ENCODE peak calls at places on chromosomes 1 and 21, in seven cellular contexts. Q is hepatic stellate cell; W is dorsolateral prefrontal cortex; I is mammary epithelial cell; G is GM04504; O is naive thymus-derived CD8-positive, alpha-beta T cell; S is T-helper 17 cell. A is an unnamed sample.

GRCh38 chr1:109368464-109368863 is 29.3 kb downstream of the SORT1 start:
- DNase-seq in Q (no peak), W (no peak), I (no peak), G (no peak), O (no peak), S (no peak), A (no peak)

GRCh38 chr1:229230893-229231753 is 39.8 kb upstream of the RAB4A start:
- DNase-seq in Q (no peak), W (no peak), I (peak), G (no peak), O (no peak), S (no peak), A (peak)

GRCh38 chr1:229028987-229029550 is 241.8 kb upstream of the RAB4A start:
- DNase-seq in Q (no peak), W (no peak), I (no peak), G (no peak), O (no peak), S (no peak), A (no peak)

GRCh38 chr1:181318858-181319235 is 164.5 kb upstream of the CACNA1E start:
- DNase-seq in Q (no peak), W (no peak), I (no peak), G (no peak), O (no peak), S (no peak), A (peak)

GRCh38 chr1:107748529-107748928 is 216.5 kb downstream of the VAV3 start:
- DNase-seq in Q (peak), W (no peak), I (peak), G (peak), O (no peak), S (no peak), A (peak)

GRCh38 chr1:145997156-145998023 is 1.0 kb upstream of the TXNIP start:
- DNase-seq in Q (no peak), W (no peak), I (no peak), G (no peak), O (peak), S (peak), A (no peak)

GRCh38 chr1:145985502-145986439 is 10.6 kb downstream of the TXNIP start:
- DNase-seq in Q (peak), W (no peak), I (peak), G (no peak), O (no peak), S (no peak), A (peak)

GRCh38 chr1:222909586-222909985 is 94.7 kb downstream of the DISP1 start:
- DNase-seq in Q (peak), W (no peak), I (peak), G (peak), O (no peak), S (no peak), A (no peak)

GRCh38 chr1:119652587-119652986 is 4.5 kb upstream of the ZNF697 start:
- DNase-seq in Q (no peak), W (no peak), I (no peak), G (no peak), O (no peak), S (no peak), A (no peak)

GRCh38 chr1:235919127-235919796 is 52.6 kb upstream of the LYST start:
- DNase-seq in Q (no peak), W (no peak), I (no peak), G (no peak), O (no peak), S (no peak), A (no peak)

GRCh38 chr1:61141288-61142044 is 59.1 kb downstream of the NFIA start:
- DNase-seq in Q (no peak), W (no peak), I (peak), G (peak), O (no peak), S (no peak), A (peak)

GRCh38 chr1:112729909-112730308 is 14.8 kb upstream of the PPM1J start:
- DNase-seq in Q (no peak), W (no peak), I (no peak), G (no peak), O (no peak), S (no peak), A (no peak)

GRCh38 chr1:237838320-237838719 is 52.4 kb downstream of the ZP4 start:
- DNase-seq in Q (no peak), W (no peak), I (no peak), G (no peak), O (no peak), S (no peak), A (no peak)

GRCh38 chr21:45607922-45608295 is 35.6 kb upstream of the PCBP3 start:
- DNase-seq in Q (no peak), W (no peak), I (no peak), G (no peak), O (no peak), S (no peak), A (no peak)

GRCh38 chr1:159800177-159800935 is 1.8 kb upstream of the FCRL6 start:
- DNase-seq in Q (no peak), W (no peak), I (no peak), G (no peak), O (no peak), S (no peak), A (no peak)

GRCh38 chr1:70284366-70284765 is 63.2 kb downstream of the SRSF11 start:
- DNase-seq in Q (no peak), W (no peak), I (peak), G (no peak), O (no peak), S (no peak), A (peak)

GRCh38 chr1:81029266-81029665 is 771.5 kb upstream of the ADGRL2 start:
- DNase-seq in Q (no peak), W (no peak), I (no peak), G (no peak), O (no peak), S (no peak), A (peak)

GRCh38 chr1:117860906-117861610 is 68.4 kb downstream of the GDAP2 start:
- DNase-seq in Q (no peak), W (no peak), I (no peak), G (peak), O (no peak), S (no peak), A (no peak)

GRCh38 chr1:161934278-161934608 is 89.4 kb downstream of the OLFML2B start:
- DNase-seq in Q (no peak), W (no peak), I (no peak), G (no peak), O (no peak), S (no peak), A (no peak)

GRCh38 chr21:38965241-38965640 is 159.5 kb downstream of the ETS2 start:
- DNase-seq in Q (peak), W (no peak), I (no peak), G (no peak), O (no peak), S (no peak), A (no peak)

GRCh38 chr1:151945725-151946365 is 36.5 kb upstream of the THEM4 start:
- DNase-seq in Q (peak), W (no peak), I (peak), G (peak), O (peak), S (peak), A (peak)

GRCh38 chr1:94296018-94296417 is 58.6 kb upstream of the ARHGAP29 start:
- DNase-seq in Q (no peak), W (no peak), I (peak), G (peak), O (no peak), S (no peak), A (peak)

GRCh38 chr1:12052997-12053686 is 10.0 kb upstream of the TNFRSF8 start:
- DNase-seq in Q (no peak), W (peak), I (no peak), G (no peak), O (no peak), S (no peak), A (no peak)

GRCh38 chr1:234725177-234726132 is 115.5 kb upstream of the IRF2BP2 start:
- DNase-seq in Q (no peak), W (no peak), I (no peak), G (no peak), O (peak), S (no peak), A (no peak)

GRCh38 chr1:207748737-207749528 is 2.9 kb upstream of the CD46 start:
- DNase-seq in Q (no peak), W (no peak), I (peak), G (no peak), O (peak), S (no peak), A (peak)

GRCh38 chr1:3058263-3059030 is 10.6 kb upstream of the PRDM16 start:
- DNase-seq in Q (no peak), W (no peak), I (no peak), G (no peak), O (no peak), S (no peak), A (no peak)

GRCh38 chr1:61253059-61253735 is 170.8 kb downstream of the NFIA start:
- DNase-seq in Q (no peak), W (no peak), I (peak), G (peak), O (no peak), S (no peak), A (peak)

GRCh38 chr1:36458910-36459309 is 5.3 kb downstream of the MRPS15 start:
- DNase-seq in Q (no peak), W (no peak), I (peak), G (no peak), O (no peak), S (no peak), A (no peak)

GRCh38 chr1:219476116-219476515 is 136.8 kb downstream of the ZC3H11B start:
- DNase-seq in Q (no peak), W (no peak), I (no peak), G (no peak), O (no peak), S (no peak), A (no peak)

GRCh38 chr1:196438324-196438723 is 169.9 kb downstream of the KCNT2 start:
- DNase-seq in Q (no peak), W (no peak), I (no peak), G (no peak), O (no peak), S (no peak), A (no peak)

GRCh38 chr1:63621075-63621474 is 27.9 kb downstream of the PGM1 start:
- DNase-seq in Q (no peak), W (no peak), I (no peak), G (no peak), O (no peak), S (no peak), A (no peak)

GRCh38 chr1:208201241-208201640 is 42.9 kb downstream of the PLXNA2 start:
- DNase-seq in Q (peak), W (no peak), I (peak), G (peak), O (no peak), S (no peak), A (peak)